ENCODE peak calls at places on chromosome 17, in four cellular contexts. G is K562, T is H1, U is HepG2. I is an unnamed sample.

GRCh38 chr17:40541873-40542561 is 23.3 kb downstream of the CCR7 start:
- DNase-seq in U (no peak), T (no peak), G (no peak), I (no peak)

GRCh38 chr17:6456914-6457687 is 12.8 kb downstream of the PIMREG start:
- DNase-seq in U (peak), T (no peak), G (peak), I (no peak)

GRCh38 chr17:8019161-8019560 is 16.7 kb downstream of the GUCY2D start:
- DNase-seq in T (no peak), U (no peak), G (no peak), I (no peak)

GRCh38 chr17:8674344-8675305 is 44.1 kb upstream of the MYH10 start:
- DNase-seq in G (no peak), U (no peak), T (no peak), I (peak)

GRCh38 chr17:41775394-41776226 is 10.9 kb downstream of the JUP start:
- DNase-seq in U (no peak), T (peak), G (no peak), I (peak)

GRCh38 chr17:11852911-11853310 is 144.4 kb downstream of the ZNF18 start:
- DNase-seq in G (no peak), T (no peak), U (no peak), I (no peak)

GRCh38 chr17:42422958-42423712 is at the start of gene CAVIN1:
- DNase-seq in U (peak), G (peak), T (peak), I (peak)

GRCh38 chr17:3557768-3558583 is at the start of gene TRPV3:
- DNase-seq in T (no peak), G (peak), U (no peak), I (no peak)

GRCh38 chr17:12342609-12343248 is 322.1 kb downstream of the MAP2K4 start:
- DNase-seq in U (no peak), T (peak), G (peak), I (peak)

GRCh38 chr17:49108318-49108717 is 24.3 kb upstream of the B4GALNT2 start:
- DNase-seq in G (no peak), T (no peak), U (no peak), I (no peak)

GRCh38 chr17:27810211-27810901 is 10.0 kb upstream of the NOS2 start:
- DNase-seq in T (no peak), G (no peak), U (no peak), I (no peak)

GRCh38 chr17:72426321-72426720 is 305.5 kb downstream of the SOX9 start:
- DNase-seq in T (no peak), G (no peak), U (no peak), I (no peak)

GRCh38 chr17:4407851-4408250 is 25.9 kb upstream of the SPNS3 start:
- DNase-seq in G (no peak), T (no peak), U (peak), I (no peak)

GRCh38 chr17:77361986-77362620 is 221.3 kb downstream of the SEC14L1 start:
- DNase-seq in G (no peak), T (no peak), U (no peak), I (no peak)

GRCh38 chr17:64022631-64023063 is 2.2 kb upstream of the ICAM2 start:
- DNase-seq in U (no peak), G (peak), T (peak), I (no peak)

GRCh38 chr17:56623383-56623782 is 29.9 kb downstream of the NOG start:
- DNase-seq in G (no peak), U (no peak), T (no peak), I (no peak)

DNA sequence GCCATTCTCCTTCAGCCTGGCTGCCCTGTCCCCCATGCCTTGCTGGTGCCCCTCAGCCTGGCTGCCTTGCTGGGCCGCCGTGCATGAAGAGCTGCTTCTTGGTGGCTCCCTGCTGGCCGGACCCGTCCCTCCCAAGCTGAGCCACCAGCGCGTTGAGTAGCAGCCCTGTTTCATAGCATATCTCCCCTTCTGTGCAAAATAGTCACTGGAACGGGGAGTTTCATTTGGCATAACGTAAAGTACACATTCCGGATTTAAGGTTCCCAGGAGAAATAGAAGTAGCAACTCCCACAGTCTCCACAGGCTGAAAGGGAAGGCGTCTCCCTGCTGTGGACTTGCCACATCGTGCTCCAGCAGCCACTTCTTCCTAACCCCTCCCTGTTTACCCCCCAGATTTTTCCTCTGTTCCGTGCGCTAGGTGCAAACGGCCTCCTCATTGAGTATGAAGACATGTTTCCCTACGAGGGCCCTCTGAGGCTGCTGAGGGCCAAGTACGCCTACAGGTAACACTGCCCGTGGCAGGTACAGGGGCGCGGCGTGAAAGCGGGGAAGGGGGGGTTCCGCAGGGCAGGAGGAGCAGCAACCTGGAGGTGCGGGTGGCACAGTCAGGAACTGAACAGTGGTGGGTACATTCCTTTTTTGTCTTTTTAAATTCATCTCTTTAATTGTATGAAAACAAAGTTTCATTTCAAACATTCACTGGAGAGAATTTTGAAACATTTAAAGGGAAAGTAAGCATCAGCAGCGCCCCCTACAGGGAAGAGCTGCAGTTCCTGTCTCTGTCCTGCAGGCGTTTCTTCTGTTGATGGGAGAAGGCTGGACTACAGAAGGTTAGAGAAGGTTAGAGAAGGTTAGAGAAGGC is 5.8 kb upstream of the OGFOD3 start:
- DNase-seq in G (peak), T (peak), U (peak), I (peak)
- TF ChIP-seq JUN in G (no peak), T (no peak), U (no peak), I (no peak)

DNA sequence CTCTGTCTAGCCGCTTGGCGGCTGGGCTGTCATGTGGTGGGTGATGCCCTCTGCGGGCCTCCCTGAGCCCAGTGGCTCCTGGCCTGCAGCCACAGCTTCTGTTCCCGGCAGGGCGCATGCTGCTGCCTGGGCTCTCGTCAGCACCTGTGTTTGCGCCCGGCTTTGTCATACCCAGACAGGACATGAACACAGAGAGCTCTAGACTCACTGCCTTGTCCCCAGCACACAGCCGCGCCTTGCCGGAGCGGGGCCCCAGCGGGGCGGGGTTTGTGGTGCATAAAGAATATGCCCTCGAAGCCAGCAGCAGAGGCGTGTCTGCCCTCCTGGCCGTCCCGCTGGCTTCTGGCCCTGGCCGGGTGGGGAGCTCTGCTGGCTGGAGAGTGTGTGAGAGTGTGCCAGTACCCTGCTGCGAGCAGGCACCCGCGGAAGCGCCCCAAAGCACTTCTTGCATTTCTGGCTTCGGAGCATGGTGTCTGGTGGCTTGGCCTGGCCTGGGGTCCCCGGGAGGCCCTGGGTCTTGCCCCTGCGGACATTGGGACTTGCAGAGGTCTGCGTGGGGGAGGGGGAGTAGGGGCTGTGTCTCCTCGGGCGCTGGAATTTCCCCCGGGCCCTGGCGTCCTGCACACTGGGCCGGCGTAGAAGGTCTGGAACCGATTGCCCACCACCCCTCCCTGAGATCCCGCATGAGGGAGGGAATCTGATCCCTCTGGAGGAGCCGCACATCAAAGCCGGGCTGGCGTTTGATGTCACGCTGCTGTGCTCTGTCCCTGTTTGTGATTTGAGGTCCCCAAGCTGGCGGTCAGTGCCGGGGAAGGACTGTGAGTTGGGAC is 14.5 kb downstream of the ASPSCR1 start:
- DNase-seq in G (no peak), T (no peak), U (peak), I (peak)
- TF ChIP-seq ATF3 in G (no peak), T (no peak), U (peak), I (no peak)

DNA sequence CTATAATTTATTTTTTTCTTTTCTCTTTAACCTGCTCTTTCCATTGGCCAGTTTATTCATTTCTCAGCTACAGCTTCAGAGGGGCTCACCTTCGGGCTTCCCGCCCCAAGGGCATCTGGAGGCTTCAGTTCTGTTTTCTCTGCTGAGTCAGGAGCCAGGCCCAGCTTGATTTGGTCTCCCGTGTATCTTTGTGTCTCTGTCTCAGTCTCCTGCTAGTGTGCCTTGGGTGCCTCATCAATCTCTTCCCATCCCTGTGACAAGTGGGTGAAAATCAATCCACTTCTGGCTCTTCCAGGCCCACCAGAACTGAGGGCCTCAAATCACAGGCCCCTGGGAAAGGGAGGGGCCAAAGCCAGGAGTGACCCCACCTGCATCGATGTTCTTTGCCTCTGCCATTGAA is 72.1 kb downstream of the CCDC182 start:
- DNase-seq in G (no peak), U (no peak), T (peak), I (no peak)
- TF ChIP-seq JUN in G (no peak), U (no peak), T (no peak), I (no peak)

GRCh38 chr17:79994602-79995001 is 41.1 kb downstream of the TBC1D16 start:
- DNase-seq in U (no peak), T (no peak), G (no peak), I (no peak)

GRCh38 chr17:79993390-79994221 is 42.1 kb downstream of the TBC1D16 start:
- DNase-seq in U (peak), T (no peak), G (no peak), I (peak)

GRCh38 chr17:79991924-79992656 is 43.6 kb downstream of the TBC1D16 start:
- DNase-seq in G (no peak), U (peak), T (no peak), I (no peak)

GRCh38 chr17:79991140-79991923 is 44.3 kb downstream of the TBC1D16 start:
- DNase-seq in G (peak), U (peak), T (peak), I (peak)

DNA sequence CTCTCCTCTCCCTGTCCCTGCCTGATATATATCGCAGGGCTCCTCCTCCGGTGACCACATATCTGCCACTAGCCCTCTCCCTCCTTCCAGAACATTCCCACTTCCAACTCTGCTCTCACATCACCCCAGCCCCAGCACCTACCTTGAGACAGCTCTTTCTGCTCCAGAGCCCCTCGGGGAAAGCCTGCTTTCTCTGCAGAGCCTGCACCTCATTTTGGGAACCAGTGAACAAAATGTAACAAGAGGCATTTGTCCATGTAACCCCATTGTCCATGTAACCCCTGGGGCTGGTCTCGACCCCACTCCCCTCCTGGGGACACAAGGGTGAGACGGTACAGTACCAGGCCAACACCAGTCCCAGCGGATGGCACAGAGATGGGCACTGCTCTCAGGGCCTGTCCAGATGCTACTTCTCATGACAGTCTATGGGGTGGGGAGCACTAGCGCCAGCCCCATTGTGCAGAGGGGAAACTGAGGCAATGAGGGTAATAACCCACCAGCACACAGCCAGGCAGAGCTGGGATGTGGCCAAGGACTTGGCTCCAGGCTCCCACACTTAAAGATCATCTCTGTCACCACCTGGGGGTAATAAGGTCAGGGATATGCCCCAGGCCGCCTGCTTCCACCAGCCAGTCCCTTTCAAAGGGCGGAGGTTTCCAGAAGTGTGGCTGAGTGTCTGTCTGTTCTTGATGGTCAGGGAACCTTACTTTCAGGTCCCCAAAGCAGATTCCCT is 42.8 kb downstream of the TBC1D16 start:
- DNase-seq in T (no peak), G (no peak), U (no peak), I (no peak)
- TF ChIP-seq ATF3 in T (no peak), G (no peak), U (no peak), I (no peak)

GRCh38 chr17:18105595-18105994 is 3.0 kb upstream of the MYO15A start:
- DNase-seq in G (no peak), T (no peak), U (no peak), I (no peak)

GRCh38 chr17:18100616-18101015 is 7.9 kb upstream of the MYO15A start:
- DNase-seq in U (no peak), T (no peak), G (no peak), I (no peak)

GRCh38 chr17:18101828-18102227 is 6.7 kb upstream of the MYO15A start:
- DNase-seq in G (no peak), T (no peak), U (no peak), I (no peak)

GRCh38 chr17:18105027-18105426 is 3.5 kb upstream of the MYO15A start:
- DNase-seq in T (no peak), G (no peak), U (no peak), I (no peak)

GRCh38 chr17:18102640-18103039 is 5.9 kb upstream of the MYO15A start:
- DNase-seq in T (no peak), G (no peak), U (no peak), I (no peak)
- TF ChIP-seq JUN in T (no peak), G (no peak), U (no peak), I (no peak)